ENCODE peak calls at places on chromosomes 11 and 22, in four cellular contexts. H, E, R and W are unnamed samples.
A peak's percentile ranks its signal among the peaks of the same experiment; 100 is the strongest.

GRCh38 chr11:2515401-2516275 is 70.8 kb downstream of the KCNQ1 start:
- DNase-seq in R (no peak), E (no peak), H (no peak), W (no peak)

GRCh38 chr11:12418019-12418611 is 40.7 kb downstream of the PARVA start:
- DNase-seq in R (no peak), H (peak; percentile 64), E (no peak), W (no peak)

GRCh38 chr22:19062139-19062789 is 59.9 kb downstream of the DGCR2 start:
- DNase-seq in E (no peak), H (no peak), R (no peak), W (no peak)

GRCh38 chr22:30286813-30287625 is 2.3 kb downstream of the CASTOR1 start:
- DNase-seq in H (peak; percentile 58), E (peak; percentile 48), R (peak; percentile 89), W (peak; percentile 86)

GRCh38 chr11:2312232-2313042 is 10.6 kb downstream of the TSPAN32 start:
- DNase-seq in R (no peak), E (peak; percentile 69), H (no peak), W (no peak)

GRCh38 chr11:125110996-125111340 is 458 bp downstream of the TMEM218 start:
- DNase-seq in E (no peak), R (no peak), H (peak; percentile 28), W (no peak)

GRCh38 chr11:120052196-120052775 is 85.6 kb downstream of the TRIM29 start:
- DNase-seq in R (no peak), H (no peak), E (no peak), W (no peak)

GRCh38 chr11:46300270-46300669 is 22.8 kb downstream of the CREB3L1 start:
- DNase-seq in E (no peak), R (no peak), H (no peak), W (no peak)

GRCh38 chr11:12841946-12842630 is 167.0 kb upstream of the RASSF10 start:
- DNase-seq in H (peak; percentile 77), R (no peak), E (peak; percentile 83), W (no peak)

GRCh38 chr11:119373917-119374631 is 7.4 kb downstream of the USP2 start:
- DNase-seq in R (peak; percentile 72), H (peak; percentile 89), E (peak; percentile 70), W (peak; percentile 67)

GRCh38 chr11:90701040-90701439 is 478.2 kb upstream of the CHORDC1 start:
- DNase-seq in E (no peak), R (no peak), H (peak; percentile 5), W (peak; percentile 2)

GRCh38 chr11:128553662-128554392 is 33.5 kb downstream of the ETS1 start:
- DNase-seq in R (no peak), H (peak; percentile 33), E (peak; percentile 32), W (no peak)

GRCh38 chr11:118088531-118088930 is 1.8 kb upstream of the SMIM35 start:
- DNase-seq in E (peak; percentile 26), R (no peak), H (no peak), W (no peak)

GRCh38 chr11:1548221-1549070 is 23.6 kb downstream of the DUSP8 start:
- DNase-seq in H (no peak), R (no peak), E (no peak), W (no peak)

GRCh38 chr11:64036081-64037026 is 623 bp downstream of the FLRT1 start:
- DNase-seq in E (peak; percentile 35), R (no peak), H (peak; percentile 67), W (peak; percentile 62)

GRCh38 chr11:73047773-73048371 is 94.2 kb downstream of the FCHSD2 start:
- DNase-seq in R (no peak), E (no peak), H (no peak), W (peak; percentile 17)

GRCh38 chr11:71251761-71252433 is 480 bp downstream of the SHANK2 start:
- DNase-seq in R (peak; percentile 64), H (peak; percentile 37), E (no peak), W (peak; percentile 78)

GRCh38 chr11:45879803-45880685 is 5.4 kb upstream of the MAPK8IP1 start:
- DNase-seq in R (no peak), E (no peak), H (peak; percentile 99), W (no peak)

GRCh38 chr22:27438271-27438980 is 363.1 kb downstream of the MN1 start:
- DNase-seq in E (peak; percentile 49), R (no peak), H (peak; percentile 71), W (no peak)
- TF ChIP-seq CTCF in E (no peak), R (no peak), H (no peak), W (no peak)

DNA sequence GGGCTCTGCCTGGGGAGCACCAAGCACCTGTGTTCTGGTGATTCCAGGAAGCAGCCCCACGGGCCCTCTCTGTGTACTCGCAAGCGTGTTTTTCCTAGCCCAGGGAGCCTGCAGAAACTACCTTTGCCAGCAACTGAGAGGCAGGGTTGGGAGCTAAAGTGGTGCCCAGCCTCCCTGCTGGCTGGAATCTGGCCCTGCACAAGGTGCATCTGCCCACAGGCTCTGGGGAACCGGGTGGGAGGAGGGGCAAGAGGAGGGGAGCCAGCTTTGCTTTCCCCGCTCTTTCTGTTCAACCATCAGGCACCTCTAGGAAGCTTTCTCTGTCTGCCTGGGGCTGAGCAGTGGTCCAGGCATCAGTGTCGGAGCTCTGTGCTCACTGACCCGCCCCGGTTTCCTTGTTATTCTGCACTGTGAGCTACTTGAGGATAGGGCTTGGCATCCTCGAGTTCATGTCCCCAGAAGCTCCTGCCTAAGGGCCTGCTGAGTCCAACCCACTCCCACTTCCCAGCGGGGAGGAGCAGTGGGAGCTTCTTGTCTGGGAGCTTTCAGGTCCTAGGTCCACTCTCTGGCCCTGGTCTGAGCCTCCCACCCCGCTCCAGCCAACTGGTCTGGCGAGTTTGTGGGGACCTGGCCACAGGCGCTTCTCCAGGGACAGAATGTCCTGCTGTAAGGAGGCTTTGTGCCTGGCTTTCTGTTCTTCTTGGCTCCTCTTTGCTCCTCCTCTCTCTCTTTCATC is 14.9 kb downstream of the DAGLA start:
- DNase-seq in E (no peak), R (no peak), H (no peak), W (no peak)
- TF ChIP-seq CTCF in E (peak; percentile 19), R (no peak), H (no peak), W (no peak)

GRCh38 chr11:33375236-33375635 is 118.1 kb downstream of the HIPK3 start:
- DNase-seq in H (no peak), E (no peak), R (no peak), W (no peak)

GRCh38 chr11:33375688-33376311 is 118.6 kb downstream of the HIPK3 start:
- DNase-seq in H (peak; percentile 80), E (peak; percentile 35), R (no peak), W (peak; percentile 62)

GRCh38 chr11:33377852-33378385 is 120.7 kb downstream of the HIPK3 start:
- DNase-seq in E (peak; percentile 20), H (no peak), R (no peak), W (no peak)

GRCh38 chr11:33377100-33377851 is 120.1 kb downstream of the HIPK3 start:
- DNase-seq in R (no peak), E (peak; percentile 30), H (no peak), W (no peak)

GRCh38 chr11:33376331-33377099 is 119.3 kb downstream of the HIPK3 start:
- DNase-seq in H (peak; percentile 59), E (no peak), R (peak; percentile 61), W (peak; percentile 64)
- TF ChIP-seq CTCF in H (no peak), E (no peak), R (no peak), W (no peak)

GRCh38 chr11:43937434-43938411 is 4.7 kb upstream of the C11orf96 start:
- DNase-seq in H (no peak), E (peak; percentile 32), R (no peak), W (no peak)
- TF ChIP-seq CTCF in H (peak; percentile 31), E (peak; percentile 16), R (no peak), W (no peak)